ENCODE peak calls at places on chromosomes 11 and 22, in five cellular contexts. M, B, F, G and T are unnamed samples.

GRCh38 chr11:82759649-82760048 is 26.0 kb upstream of the FAM181B start:
- DNase-seq in M (no peak), B (no peak), F (no peak), G (no peak), T (no peak)

GRCh38 chr11:75105462-75105925 is 8.8 kb upstream of the OR2AT4 start:
- DNase-seq in M (peak; percentile 7), B (no peak), F (peak; percentile 83), G (peak; percentile 84), T (no peak)

GRCh38 chr22:17115927-17116326 is 5.2 kb downstream of the TMEM121B start:
- DNase-seq in M (no peak), B (no peak), F (no peak), G (no peak), T (no peak)

GRCh38 chr22:41001722-41002122 is 50.5 kb downstream of the RBX1 start:
- DNase-seq in M (peak; percentile 68), B (peak; percentile 63), F (no peak), G (no peak), T (no peak)

GRCh38 chr11:92505689-92506088 is 281.1 kb downstream of the FAT3 start:
- DNase-seq in M (no peak), B (no peak), F (no peak), G (no peak), T (no peak)

GRCh38 chr11:131064373-131064991 is 148.2 kb upstream of the SNX19 start:
- DNase-seq in M (peak; percentile 75), B (peak; percentile 82), F (peak; percentile 88), G (peak; percentile 95), T (peak; percentile 68)

GRCh38 chr11:7672960-7673723 is at the start of gene CYB5R2:
- DNase-seq in M (peak; percentile 78), B (no peak), F (peak; percentile 83), G (peak; percentile 80), T (no peak)

GRCh38 chr11:10627306-10627705 is 58.8 kb upstream of the LYVE1 start:
- DNase-seq in M (no peak), B (no peak), F (no peak), G (no peak), T (no peak)

GRCh38 chr11:64132388-64132771 is 33.5 kb downstream of the MACROD1 start:
- DNase-seq in M (no peak), B (no peak), F (no peak), G (no peak), T (no peak)

GRCh38 chr11:15941206-15941770 is 415.1 kb downstream of the SOX6 start:
- DNase-seq in M (peak; percentile 46), B (no peak), F (peak; percentile 62), G (peak; percentile 80), T (no peak)

GRCh38 chr11:111429066-111429506 is 50.0 kb upstream of the POU2AF1 start:
- DNase-seq in M (peak; percentile 80), B (peak; percentile 66), F (peak; percentile 26), G (peak; percentile 82), T (peak; percentile 85)

GRCh38 chr11:28657378-28658030 is 549.3 kb downstream of the METTL15 start:
- DNase-seq in M (peak; percentile 39), B (peak; percentile 82), F (no peak), G (no peak), T (no peak)

GRCh38 chr22:38109391-38110000 is 988 bp downstream of the BAIAP2L2 start:
- DNase-seq in M (no peak), B (no peak), F (peak; percentile 31), G (peak; percentile 30), T (peak; percentile 22)

GRCh38 chr11:9066432-9066925 is 24.9 kb downstream of the SCUBE2 start:
- DNase-seq in M (no peak), B (no peak), F (no peak), G (peak; percentile 32), T (no peak)
- TF ChIP-seq EZH2phosphoT487 in M (no peak), B (no peak), F (no peak), G (no peak), T (no peak)

GRCh38 chr11:70400643-70401042 is 2.3 kb downstream of the CTTN start:
- DNase-seq in M (no peak), B (no peak), F (no peak), G (peak; percentile 63), T (no peak)

GRCh38 chr11:70405679-70406395 is 7.5 kb downstream of the CTTN start:
- DNase-seq in M (no peak), B (no peak), F (no peak), G (no peak), T (no peak)

GRCh38 chr11:70399681-70400112 is 1.4 kb downstream of the CTTN start:
- DNase-seq in M (peak; percentile 98), B (peak; percentile 99), F (peak; percentile 50), G (peak; percentile 76), T (no peak)

GRCh38 chr11:70404244-70404643 is 5.9 kb downstream of the CTTN start:
- DNase-seq in M (no peak), B (no peak), F (no peak), G (no peak), T (no peak)

GRCh38 chr11:70402685-70403084 is 4.4 kb downstream of the CTTN start:
- DNase-seq in M (no peak), B (peak; percentile 10), F (no peak), G (no peak), T (no peak)
- H3K79me2 ChIP-seq in M (peaks cover 96% of the 10 kb centered on the region), B (peaks cover 86% of the 10 kb centered on the region), F (peaks cover 93% of the 10 kb centered on the region), G (peaks cover 90% of the 10 kb centered on the region), T (no peaks in the 10 kb centered on the region)

GRCh38 chr11:44852952-44853351 is 97.7 kb downstream of the TP53I11 start:
- DNase-seq in M (no peak), B (no peak), F (no peak), G (no peak), T (no peak)
- TF ChIP-seq EZH2phosphoT487 in M (no peak), B (no peak), F (no peak), G (no peak), T (no peak)

DNA sequence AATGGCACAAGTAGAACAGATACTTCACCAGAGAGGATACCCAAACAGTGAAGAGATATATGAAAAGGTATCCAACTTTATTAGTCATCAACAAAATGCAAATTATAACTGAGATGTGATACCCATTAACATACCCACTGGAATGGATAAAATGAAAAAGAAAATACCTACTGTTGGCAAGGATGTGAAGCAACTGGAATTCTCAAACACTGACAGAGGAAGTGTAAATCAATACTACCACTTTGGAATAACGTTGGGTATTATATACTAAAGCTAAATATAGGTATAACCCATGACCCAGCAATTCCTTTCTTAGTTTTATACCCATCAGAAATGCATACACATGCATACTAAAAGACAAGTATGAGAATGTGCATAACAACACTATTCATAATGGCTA is 80.5 kb downstream of the RPL27A start:
- DNase-seq in M (no peak), B (no peak), F (no peak), G (no peak), T (no peak)
- H3K79me2 ChIP-seq in M (peaks cover 48% of the 10 kb centered on the region), B (no peaks in the 10 kb centered on the region), F (no peaks in the 10 kb centered on the region), G (no peaks in the 10 kb centered on the region), T (no peaks in the 10 kb centered on the region)

GRCh38 chr22:26597026-26597425 is 7.1 kb upstream of the TPST2 start:
- DNase-seq in M (no peak), B (no peak), F (no peak), G (no peak), T (no peak)
- TF ChIP-seq EZH2phosphoT487 in M (no peak), B (no peak), F (no peak), G (no peak), T (no peak)

GRCh38 chr11:123461164-123461563 is 31.1 kb downstream of the GRAMD1B start:
- DNase-seq in M (peak; percentile 19), B (no peak), F (no peak), G (no peak), T (no peak)
- H3K79me2 ChIP-seq in M (peaks cover 96% of the 10 kb centered on the region), B (peaks cover 69% of the 10 kb centered on the region), F (no peaks in the 10 kb centered on the region), G (peaks cover 3% of the 10 kb centered on the region), T (no peaks in the 10 kb centered on the region)

DNA sequence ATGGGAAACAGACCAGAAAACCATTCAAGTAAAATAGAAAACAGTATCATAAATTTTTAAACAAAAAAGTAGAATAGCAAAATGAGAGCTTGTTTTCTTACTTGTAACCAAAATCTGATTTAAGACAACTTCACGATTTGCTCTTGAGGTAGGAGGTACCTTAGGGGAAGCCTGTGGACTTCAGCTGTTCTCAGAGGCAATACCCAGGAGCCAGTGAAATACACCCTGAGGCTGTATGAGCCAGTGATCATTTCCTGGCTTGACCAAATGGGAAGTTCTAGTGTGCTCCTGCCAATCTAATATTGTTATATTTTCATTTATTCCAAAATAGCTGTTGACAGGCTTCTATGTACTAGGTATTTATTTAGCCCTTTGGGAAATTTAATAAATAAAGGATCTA is 104.8 kb downstream of the ARHGAP42 start:
- DNase-seq in M (peak; percentile 8), B (peak; percentile 80), F (no peak), G (peak; percentile 57), T (no peak)
- TF ChIP-seq EZH2phosphoT487 in M (no peak), B (no peak), F (no peak), G (no peak), T (no peak)

GRCh38 chr11:121041072-121041471 is 17.2 kb downstream of the TBCEL start:
- DNase-seq in M (no peak), B (no peak), F (no peak), G (no peak), T (no peak)

GRCh38 chr11:121040614-121041002 is 16.7 kb downstream of the TBCEL start:
- DNase-seq in M (no peak), B (no peak), F (no peak), G (no peak), T (no peak)

GRCh38 chr11:121042296-121042695 is 18.4 kb downstream of the TBCEL start:
- DNase-seq in M (no peak), B (no peak), F (no peak), G (no peak), T (no peak)

GRCh38 chr11:121038642-121039409 is 14.9 kb downstream of the TBCEL start:
- DNase-seq in M (no peak), B (no peak), F (no peak), G (no peak), T (no peak)

DNA sequence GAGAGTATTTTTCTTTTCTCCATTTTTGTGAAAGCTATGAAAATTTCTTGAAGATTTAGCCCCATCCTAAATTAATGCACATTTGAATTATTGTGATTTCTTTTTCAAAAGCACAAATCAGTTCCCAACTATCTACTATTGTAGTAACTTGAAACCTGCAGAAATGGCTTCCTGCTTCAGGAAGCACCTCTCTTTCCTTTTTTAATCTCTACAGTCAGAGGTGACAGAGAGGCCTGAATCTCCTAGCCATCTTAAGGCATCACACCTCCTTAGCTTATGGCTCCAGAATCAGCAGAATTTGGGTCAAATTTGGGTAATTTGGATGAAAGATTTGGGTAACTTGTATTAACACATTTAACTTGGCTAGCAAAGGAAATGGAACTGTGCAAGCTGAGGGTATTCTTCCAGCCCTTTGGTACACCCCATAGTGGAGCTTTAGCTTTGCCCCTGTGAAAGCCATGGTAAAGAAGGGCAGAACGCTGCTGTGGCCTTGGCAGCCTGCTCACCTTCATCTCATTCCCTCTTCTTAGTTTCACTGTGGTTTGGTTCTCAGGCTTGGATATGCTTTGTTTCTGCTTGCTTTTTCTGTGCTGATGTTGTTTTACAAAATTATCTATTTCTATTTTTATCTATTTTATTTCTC is 16.2 kb downstream of the TBCEL start:
- DNase-seq in M (no peak), B (no peak), F (no peak), G (peak; percentile 46), T (no peak)
- H3K79me2 ChIP-seq in M (peaks cover 95% of the 10 kb centered on the region), B (no peaks in the 10 kb centered on the region), F (peaks cover 56% of the 10 kb centered on the region), G (peaks cover 70% of the 10 kb centered on the region), T (no peaks in the 10 kb centered on the region)